ENCODE peak calls at places on chromosomes 13 and 19, in eight cellular contexts. Y is caudate nucleus, D is brain pericyte, P is AG09309, A is tibial nerve, Q is NCI-H2029 treated with DMSO at 0.1 percent for 48 hours, G is NCI-H1092 treated with DMSO at 0.1 percent for 48 hours, E is WERI-Rb-1. M is an unnamed sample.

GRCh38 chr19:9431475-9431874 is 3.9 kb downstream of the ZNF266 start:
- DNase-seq in P (no peak), E (peak), D (no peak), Q (no peak), Y (peak), G (peak), A (no peak), M (no peak)

GRCh38 chr13:24217601-24218281 is 57.2 kb downstream of the SPATA13 start:
- DNase-seq in Y (peak), P (no peak), G (no peak), E (no peak), Q (no peak), D (no peak), A (no peak), M (no peak)

GRCh38 chr19:19006213-19006612 is 27.1 kb downstream of the SUGP2 start:
- DNase-seq in E (no peak), G (no peak), D (no peak), Y (no peak), P (no peak), A (no peak), Q (no peak), M (no peak)

GRCh38 chr13:59371229-59371628 is 792.5 kb downstream of the DIAPH3 start:
- DNase-seq in A (no peak), E (no peak), D (no peak), G (no peak), Q (no peak), Y (no peak), P (no peak), M (no peak)

GRCh38 chr19:34232566-34233481 is 21.5 kb upstream of the GARRE1 start:
- DNase-seq in Y (peak), D (no peak), Q (no peak), P (peak), A (peak), G (no peak), E (peak), M (no peak)

GRCh38 chr13:34731486-34731885 is 210.6 kb upstream of the NBEA start:
- DNase-seq in P (no peak), G (no peak), Y (no peak), A (no peak), E (peak), Q (no peak), D (no peak), M (no peak)

GRCh38 chr19:51751655-51752054 is at the start of gene FPR1:
- DNase-seq in Q (no peak), D (no peak), E (no peak), P (no peak), A (peak), G (no peak), Y (no peak), M (no peak)

GRCh38 chr19:48962029-48962848 is 2.9 kb upstream of the FTL start:
- DNase-seq in A (peak), Y (no peak), G (no peak), E (no peak), D (no peak), P (no peak), Q (no peak), M (no peak)

GRCh38 chr19:403221-404036 is 5.5 kb downstream of the C2CD4C start:
- DNase-seq in Q (peak), G (peak), A (no peak), Y (no peak), P (no peak), E (no peak), D (no peak), M (peak)

GRCh38 chr19:46618670-46619231 is 6.1 kb downstream of the PTGIR start:
- DNase-seq in P (no peak), G (no peak), Y (no peak), A (no peak), D (no peak), E (peak), Q (peak), M (peak)

GRCh38 chr19:51140441-51140840 is 1.7 kb upstream of the SIGLEC7 start:
- DNase-seq in Y (no peak), E (no peak), G (no peak), Q (no peak), A (no peak), D (no peak), P (no peak), M (no peak)

GRCh38 chr13:76225815-76226489 is 589.8 kb downstream of the LMO7 start:
- DNase-seq in D (peak), Q (no peak), E (no peak), A (no peak), P (no peak), Y (no peak), G (no peak), M (no peak)

GRCh38 chr19:55247621-55248099 is 11.2 kb downstream of the PPP6R1 start:
- DNase-seq in E (no peak), Q (no peak), G (no peak), A (no peak), P (no peak), D (no peak), Y (no peak), M (no peak)

GRCh38 chr13:28657784-28658538 is 969 bp upstream of the POMP start:
- DNase-seq in A (no peak), P (no peak), E (no peak), Q (no peak), Y (no peak), G (peak), D (no peak), M (no peak)

GRCh38 chr19:5967994-5968430 is 9.9 kb downstream of the RANBP3 start:
- DNase-seq in E (peak), P (peak), A (peak), G (peak), D (peak), Q (peak), Y (no peak), M (peak)

GRCh38 chr19:27833031-27833430 is 1379.9 kb downstream of the UQCRFS1 start:
- DNase-seq in E (no peak), D (no peak), G (no peak), P (no peak), Q (no peak), Y (no peak), A (no peak), M (no peak)

GRCh38 chr13:100392709-100393630 is 195.6 kb downstream of the GGACT start:
- DNase-seq in A (peak), P (peak), Y (no peak), G (no peak), D (peak), Q (no peak), E (no peak), M (no peak)

GRCh38 chr13:39888865-39889810 is 233.7 kb downstream of the COG6 start:
- DNase-seq in E (no peak), A (no peak), Q (no peak), G (no peak), Y (no peak), D (no peak), P (no peak), M (no peak)

GRCh38 chr13:86870388-86870966 is 800.7 kb upstream of the SLITRK5 start:
- DNase-seq in E (no peak), P (no peak), Y (no peak), Q (no peak), A (no peak), D (no peak), G (peak), M (no peak)

GRCh38 chr19:31285744-31286143 is 63.5 kb downstream of the TSHZ3 start:
- DNase-seq in A (no peak), Q (no peak), G (no peak), Y (no peak), D (no peak), P (no peak), E (no peak), M (no peak)